ENCODE peak calls at places on chromosome 19, in nine cellular contexts. One of them, this sample, is unnamed.

GRCh38 chr19:40960062-40960685 is 30.9 kb upstream of the CYP2B6 start:
- DNase-seq in activated CD4-positive, CD25-positive, alpha-beta regulatory T cell treated with anti-CD3 and anti-CD28 coated beads, Interleukin-2, amount 50 U/mL, for 16 hours: no peak
- DNase-seq in MCF 10A: no peak
- DNase-seq in neuronal stem cell: no peak
- DNase-seq in GM23248: no peak
- DNase-seq in sciatic nerve: no peak
- DNase-seq in osteoblast: peak
- DNase-seq in endothelial cell: no peak
- DNase-seq in COLO829: no peak
- DNase-seq in this sample: no peak

GRCh38 chr19:29535432-29535831 is 9.6 kb downstream of the VSTM2B start:
- DNase-seq in activated CD4-positive, CD25-positive, alpha-beta regulatory T cell treated with anti-CD3 and anti-CD28 coated beads, Interleukin-2, amount 50 U/mL, for 16 hours: no peak
- DNase-seq in MCF 10A: no peak
- DNase-seq in neuronal stem cell: no peak
- DNase-seq in GM23248: no peak
- DNase-seq in sciatic nerve: no peak
- DNase-seq in osteoblast: no peak
- DNase-seq in endothelial cell: no peak
- DNase-seq in COLO829: no peak
- DNase-seq in this sample: no peak

GRCh38 chr19:45641274-45642105 is 2.3 kb upstream of the EML2 start:
- DNase-seq in activated CD4-positive, CD25-positive, alpha-beta regulatory T cell treated with anti-CD3 and anti-CD28 coated beads, Interleukin-2, amount 50 U/mL, for 16 hours: peak
- DNase-seq in MCF 10A: peak
- DNase-seq in neuronal stem cell: peak
- DNase-seq in GM23248: peak
- DNase-seq in sciatic nerve: peak
- DNase-seq in osteoblast: peak
- DNase-seq in endothelial cell: peak
- DNase-seq in COLO829: peak
- DNase-seq in this sample: no peak

GRCh38 chr19:8212212-8212611 is 3.0 kb downstream of the CERS4 start:
- DNase-seq in activated CD4-positive, CD25-positive, alpha-beta regulatory T cell treated with anti-CD3 and anti-CD28 coated beads, Interleukin-2, amount 50 U/mL, for 16 hours: no peak
- DNase-seq in MCF 10A: no peak
- DNase-seq in neuronal stem cell: no peak
- DNase-seq in GM23248: no peak
- DNase-seq in sciatic nerve: no peak
- DNase-seq in osteoblast: no peak
- DNase-seq in endothelial cell: no peak
- DNase-seq in COLO829: no peak
- DNase-seq in this sample: no peak

GRCh38 chr19:8320564-8321066 is 560 bp downstream of the NDUFA7 start:
- DNase-seq in activated CD4-positive, CD25-positive, alpha-beta regulatory T cell treated with anti-CD3 and anti-CD28 coated beads, Interleukin-2, amount 50 U/mL, for 16 hours: no peak
- DNase-seq in MCF 10A: no peak
- DNase-seq in neuronal stem cell: no peak
- DNase-seq in GM23248: peak
- DNase-seq in sciatic nerve: no peak
- DNase-seq in osteoblast: peak
- DNase-seq in endothelial cell: peak
- DNase-seq in COLO829: no peak
- DNase-seq in this sample: no peak

GRCh38 chr19:47315125-47315821 is 5.6 kb downstream of the C5AR1 start:
- DNase-seq in activated CD4-positive, CD25-positive, alpha-beta regulatory T cell treated with anti-CD3 and anti-CD28 coated beads, Interleukin-2, amount 50 U/mL, for 16 hours: no peak
- DNase-seq in MCF 10A: peak
- DNase-seq in neuronal stem cell: no peak
- DNase-seq in GM23248: peak
- DNase-seq in sciatic nerve: peak
- DNase-seq in osteoblast: peak
- DNase-seq in endothelial cell: no peak
- DNase-seq in COLO829: peak
- DNase-seq in this sample: no peak

GRCh38 chr19:4139614-4140236 is 13.7 kb upstream of the CREB3L3 start:
- DNase-seq in activated CD4-positive, CD25-positive, alpha-beta regulatory T cell treated with anti-CD3 and anti-CD28 coated beads, Interleukin-2, amount 50 U/mL, for 16 hours: peak
- DNase-seq in MCF 10A: peak
- DNase-seq in neuronal stem cell: peak
- DNase-seq in GM23248: peak
- DNase-seq in sciatic nerve: peak
- DNase-seq in osteoblast: peak
- DNase-seq in endothelial cell: peak
- DNase-seq in COLO829: peak
- DNase-seq in this sample: peak

GRCh38 chr19:11067356-11068113 is 21.7 kb upstream of the LDLR start:
- DNase-seq in activated CD4-positive, CD25-positive, alpha-beta regulatory T cell treated with anti-CD3 and anti-CD28 coated beads, Interleukin-2, amount 50 U/mL, for 16 hours: no peak
- DNase-seq in MCF 10A: no peak
- DNase-seq in neuronal stem cell: no peak
- DNase-seq in GM23248: peak
- DNase-seq in sciatic nerve: no peak
- DNase-seq in osteoblast: peak
- DNase-seq in endothelial cell: no peak
- DNase-seq in COLO829: no peak
- DNase-seq in this sample: no peak

GRCh38 chr19:38721496-38721895 is 22.8 kb downstream of the CAPN12 start:
- DNase-seq in activated CD4-positive, CD25-positive, alpha-beta regulatory T cell treated with anti-CD3 and anti-CD28 coated beads, Interleukin-2, amount 50 U/mL, for 16 hours: no peak
- DNase-seq in MCF 10A: no peak
- DNase-seq in neuronal stem cell: no peak
- DNase-seq in GM23248: no peak
- DNase-seq in sciatic nerve: no peak
- DNase-seq in osteoblast: no peak
- DNase-seq in endothelial cell: no peak
- DNase-seq in COLO829: no peak
- DNase-seq in this sample: no peak

GRCh38 chr19:3243851-3244700 is 19.6 kb downstream of the CELF5 start:
- DNase-seq in activated CD4-positive, CD25-positive, alpha-beta regulatory T cell treated with anti-CD3 and anti-CD28 coated beads, Interleukin-2, amount 50 U/mL, for 16 hours: no peak
- DNase-seq in MCF 10A: peak
- DNase-seq in neuronal stem cell: peak
- DNase-seq in GM23248: peak
- DNase-seq in sciatic nerve: no peak
- DNase-seq in osteoblast: peak
- DNase-seq in endothelial cell: peak
- DNase-seq in COLO829: peak
- DNase-seq in this sample: peak

GRCh38 chr19:4556574-4557185 is 2.8 kb downstream of the SEMA6B start:
- DNase-seq in activated CD4-positive, CD25-positive, alpha-beta regulatory T cell treated with anti-CD3 and anti-CD28 coated beads, Interleukin-2, amount 50 U/mL, for 16 hours: no peak
- DNase-seq in MCF 10A: peak
- DNase-seq in neuronal stem cell: no peak
- DNase-seq in GM23248: peak
- DNase-seq in sciatic nerve: no peak
- DNase-seq in osteoblast: peak
- DNase-seq in endothelial cell: no peak
- DNase-seq in COLO829: peak
- DNase-seq in this sample: peak

GRCh38 chr19:474126-475078 is 13.6 kb upstream of the SHC2 start:
- DNase-seq in activated CD4-positive, CD25-positive, alpha-beta regulatory T cell treated with anti-CD3 and anti-CD28 coated beads, Interleukin-2, amount 50 U/mL, for 16 hours: no peak
- DNase-seq in MCF 10A: no peak
- DNase-seq in neuronal stem cell: no peak
- DNase-seq in GM23248: no peak
- DNase-seq in sciatic nerve: no peak
- DNase-seq in osteoblast: no peak
- DNase-seq in endothelial cell: no peak
- DNase-seq in COLO829: no peak
- DNase-seq in this sample: no peak

GRCh38 chr19:16013851-16014840 is 62.1 kb upstream of the TPM4 start:
- DNase-seq in activated CD4-positive, CD25-positive, alpha-beta regulatory T cell treated with anti-CD3 and anti-CD28 coated beads, Interleukin-2, amount 50 U/mL, for 16 hours: no peak
- DNase-seq in MCF 10A: no peak
- DNase-seq in neuronal stem cell: no peak
- DNase-seq in GM23248: no peak
- DNase-seq in sciatic nerve: no peak
- DNase-seq in osteoblast: peak
- DNase-seq in endothelial cell: no peak
- DNase-seq in COLO829: no peak
- DNase-seq in this sample: no peak

GRCh38 chr19:13764101-13764807 is at the start of gene MRI1:
- DNase-seq in activated CD4-positive, CD25-positive, alpha-beta regulatory T cell treated with anti-CD3 and anti-CD28 coated beads, Interleukin-2, amount 50 U/mL, for 16 hours: peak
- DNase-seq in MCF 10A: peak
- DNase-seq in neuronal stem cell: peak
- DNase-seq in GM23248: peak
- DNase-seq in sciatic nerve: peak
- DNase-seq in osteoblast: peak
- DNase-seq in endothelial cell: peak
- DNase-seq in COLO829: peak
- DNase-seq in this sample: no peak

GRCh38 chr19:42325896-42326771 is 699 bp downstream of the MEGF8 start:
- DNase-seq in activated CD4-positive, CD25-positive, alpha-beta regulatory T cell treated with anti-CD3 and anti-CD28 coated beads, Interleukin-2, amount 50 U/mL, for 16 hours: no peak
- DNase-seq in MCF 10A: no peak
- DNase-seq in neuronal stem cell: no peak
- DNase-seq in GM23248: peak
- DNase-seq in sciatic nerve: no peak
- DNase-seq in osteoblast: peak
- DNase-seq in endothelial cell: peak
- DNase-seq in COLO829: no peak
- DNase-seq in this sample: no peak

GRCh38 chr19:55643003-55643732 is at the start of gene ZNF581:
- DNase-seq in activated CD4-positive, CD25-positive, alpha-beta regulatory T cell treated with anti-CD3 and anti-CD28 coated beads, Interleukin-2, amount 50 U/mL, for 16 hours: peak
- DNase-seq in MCF 10A: peak
- DNase-seq in neuronal stem cell: peak
- DNase-seq in GM23248: peak
- DNase-seq in sciatic nerve: peak
- DNase-seq in osteoblast: peak
- DNase-seq in endothelial cell: peak
- DNase-seq in COLO829: peak
- DNase-seq in this sample: no peak